ENCODE peak calls at places on chromosomes 7 and 10, in seven cellular contexts. J is NCI-H774, A is foreskin fibroblast, P is GM12865, Z is fibroblast of gingiva, N is EH, Y is RWPE1. Q is an unnamed sample.

GRCh38 chr7:70299447-70299807 is 701.2 kb downstream of the AUTS2 start:
- DNase-seq in J (no peak), A (no peak), P (peak; percentile 27), Z (no peak), N (no peak), Y (no peak), Q (no peak)

GRCh38 chr7:151796091-151796870 is 80.6 kb downstream of the PRKAG2 start:
- DNase-seq in J (no peak), A (peak; percentile 46), P (no peak), Z (peak; percentile 48), N (peak; percentile 60), Y (peak; percentile 62), Q (no peak)

GRCh38 chr7:12731214-12731656 is 43.8 kb downstream of the ARL4A start:
- DNase-seq in J (no peak), A (peak; percentile 55), P (peak; percentile 36), Z (peak; percentile 48), N (peak; percentile 4), Y (peak; percentile 26), Q (no peak)

GRCh38 chr7:36115448-36116321 is 37.4 kb upstream of the EEPD1 start:
- DNase-seq in J (no peak), A (peak; percentile 98), P (peak; percentile 87), Z (peak; percentile 88), N (peak; percentile 98), Y (peak; percentile 94), Q (no peak)

GRCh38 chr10:103542764-103543616 is 49.5 kb downstream of the NEURL1 start:
- DNase-seq in J (no peak), A (peak; percentile 68), P (peak; percentile 64), Z (peak; percentile 14), N (peak; percentile 74), Y (no peak), Q (no peak)

GRCh38 chr7:38728145-38728544 is 97.0 kb upstream of the AMPH start:
- DNase-seq in J (no peak), A (no peak), P (no peak), Z (no peak), N (peak; percentile 19), Y (no peak), Q (no peak)

GRCh38 chr7:31957090-31957720 is 113.0 kb downstream of the PDE1C start:
- DNase-seq in J (no peak), A (peak; percentile 9), P (no peak), Z (peak; percentile 5), N (peak; percentile 77), Y (no peak), Q (no peak)

GRCh38 chr7:28298870-28299484 is 113.3 kb upstream of the CREB5 start:
- DNase-seq in J (peak; percentile 77), A (peak; percentile 87), P (no peak), Z (peak; percentile 61), N (peak; percentile 52), Y (peak; percentile 64), Q (peak; percentile 59)

GRCh38 chr7:64888561-64888900 is 14.5 kb upstream of the ZNF273 start:
- DNase-seq in J (no peak), A (peak; percentile 22), P (no peak), Z (no peak), N (peak; percentile 9), Y (no peak), Q (no peak)

GRCh38 chr7:1725199-1725701 is 55.2 kb downstream of the ELFN1 start:
- DNase-seq in J (peak; percentile 82), A (peak; percentile 30), P (no peak), Z (no peak), N (peak; percentile 36), Y (peak; percentile 33), Q (no peak)

GRCh38 chr7:1200045-1200444 is 32.6 kb upstream of the UNCX start:
- DNase-seq in J (no peak), A (peak; percentile 44), P (no peak), Z (no peak), N (peak; percentile 47), Y (no peak), Q (no peak)

GRCh38 chr10:6786579-6787031 is 206.5 kb upstream of the PRKCQ start:
- DNase-seq in J (no peak), A (peak; percentile 89), P (no peak), Z (peak; percentile 49), N (peak; percentile 73), Y (peak; percentile 35), Q (no peak)

GRCh38 chr7:123499211-123499968 is 35.0 kb downstream of the IQUB start:
- DNase-seq in J (no peak), A (no peak), P (no peak), Z (no peak), N (no peak), Y (no peak), Q (no peak)

GRCh38 chr10:94364480-94364879 is 1.7 kb upstream of the NOC3L start:
- DNase-seq in J (no peak), A (no peak), P (no peak), Z (no peak), N (no peak), Y (no peak), Q (no peak)

GRCh38 chr10:79226391-79227245 is 120.7 kb upstream of the PPIF start:
- DNase-seq in J (no peak), A (no peak), P (no peak), Z (no peak), N (no peak), Y (no peak), Q (no peak)

GRCh38 chr10:28681928-28682750 is 4.8 kb downstream of the BAMBI start:
- DNase-seq in J (no peak), A (no peak), P (no peak), Z (no peak), N (no peak), Y (no peak), Q (no peak)

GRCh38 chr10:63491558-63492316 is 26.0 kb upstream of the JMJD1C start:
- DNase-seq in J (no peak), A (peak; percentile 82), P (no peak), Z (peak; percentile 93), N (peak; percentile 77), Y (peak; percentile 63), Q (no peak)

GRCh38 chr10:96497391-96497790 is 16.3 kb downstream of the TLL2 start:
- DNase-seq in J (no peak), A (no peak), P (no peak), Z (no peak), N (no peak), Y (no peak), Q (no peak)

GRCh38 chr10:37860494-37861190 is 3.2 kb upstream of the ZNF248 start:
- DNase-seq in J (no peak), A (peak; percentile 75), P (peak; percentile 22), Z (peak; percentile 61), N (peak; percentile 86), Y (peak; percentile 37), Q (no peak)

GRCh38 chr7:44555350-44555749 is 14.2 kb upstream of the NPC1L1 start:
- DNase-seq in J (no peak), A (no peak), P (no peak), Z (no peak), N (no peak), Y (no peak), Q (no peak)

GRCh38 chr10:11095374-11095785 is 77.7 kb downstream of the CELF2 start:
- DNase-seq in J (no peak), A (no peak), P (no peak), Z (no peak), N (no peak), Y (no peak), Q (no peak)

GRCh38 chr7:27400168-27400567 is 157.6 kb downstream of the EVX1 start:
- DNase-seq in J (no peak), A (no peak), P (no peak), Z (no peak), N (no peak), Y (no peak), Q (no peak)

GRCh38 chr10:98555011-98555619 is 108.4 kb upstream of the HPS1 start:
- DNase-seq in J (peak; percentile 19), A (peak; percentile 9), P (no peak), Z (peak; percentile 17), N (peak; percentile 48), Y (peak; percentile 18), Q (no peak)

GRCh38 chr7:90520484-90520883 is 51.0 kb downstream of the PTTG1IP2 start:
- DNase-seq in J (no peak), A (no peak), P (no peak), Z (no peak), N (no peak), Y (no peak), Q (no peak)

GRCh38 chr7:7978860-7979259 is 10.3 kb downstream of the GLCCI1 start:
- DNase-seq in J (no peak), A (no peak), P (no peak), Z (no peak), N (no peak), Y (no peak), Q (no peak)

GRCh38 chr10:43962346-43963191 is 313.9 kb upstream of the ZNF32 start:
- DNase-seq in J (no peak), A (peak; percentile 23), P (no peak), Z (peak; percentile 19), N (peak; percentile 85), Y (no peak), Q (peak; percentile 22)

GRCh38 chr7:158919686-158920085 is 63.3 kb downstream of the DYNC2I1 start:
- DNase-seq in J (no peak), A (no peak), P (no peak), Z (no peak), N (no peak), Y (no peak), Q (no peak)

GRCh38 chr10:17200885-17201164 is 647 bp downstream of the TRDMT1 start:
- DNase-seq in J (no peak), A (peak; percentile 69), P (peak; percentile 9), Z (peak; percentile 57), N (peak; percentile 68), Y (peak; percentile 8), Q (no peak)

GRCh38 chr10:2731940-2732339 is 335.4 kb upstream of the PFKP start:
- DNase-seq in J (no peak), A (no peak), P (no peak), Z (no peak), N (no peak), Y (no peak), Q (no peak)

GRCh38 chr7:156472267-156472666 is 168.3 kb upstream of the RNF32 start:
- DNase-seq in J (no peak), A (no peak), P (no peak), Z (no peak), N (no peak), Y (no peak), Q (no peak)

GRCh38 chr10:11517150-11517549 is 94.3 kb downstream of the USP6NL start:
- DNase-seq in J (no peak), A (no peak), P (peak; percentile 73), Z (no peak), N (no peak), Y (peak; percentile 3), Q (no peak)